ENCODE peak calls at places on chromosomes 16 and 17, in nine cellular contexts. E is A549; R is left ventricle myocardium inferior; K is CD8-positive, alpha-beta T cell; D is GM23338; Z is foreskin keratinocyte; V is thoracic aorta; W is Peyer's patch; S is CD4-positive, CD25-positive, alpha-beta regulatory T cell. G is an unnamed sample.
A peak's percentile ranks its signal among the peaks of the same experiment; 100 is the strongest.

GRCh38 chr17:57487552-57487951 is 231.2 kb downstream of the MSI2 start:
- DNase-seq in E (no peak), R (no peak), K (no peak), D (no peak), Z (no peak), V (no peak), W (no peak), S (no peak), G (no peak)

GRCh38 chr17:9241371-9241712 is 220.0 kb downstream of the NTN1 start:
- DNase-seq in E (no peak), R (peak; percentile 52), K (no peak), D (no peak), Z (no peak), V (no peak), W (no peak), S (no peak), G (no peak)

GRCh38 chr17:40309031-40309937 is at the start of gene RARA:
- DNase-seq in E (peak; percentile 77), R (peak; percentile 59), K (no peak), D (peak; percentile 95), Z (peak; percentile 53), V (no peak), W (peak; percentile 82), S (no peak), G (peak; percentile 83)

GRCh38 chr17:9465216-9465921 is 110.3 kb downstream of the STX8 start:
- DNase-seq in E (no peak), R (no peak), K (no peak), D (no peak), Z (peak; percentile 84), V (no peak), W (peak; percentile 32), S (no peak), G (no peak)

GRCh38 chr16:55532227-55532626 is 23.4 kb downstream of the LPCAT2 start:
- DNase-seq in E (no peak), R (no peak), K (no peak), D (no peak), Z (no peak), V (no peak), W (no peak), S (no peak), G (no peak)

GRCh38 chr16:77971306-77972131 is 50.8 kb upstream of the CLEC3A start:
- DNase-seq in E (peak; percentile 31), R (peak; percentile 79), K (peak; percentile 34), D (peak; percentile 96), Z (peak; percentile 20), V (peak; percentile 51), W (peak; percentile 93), S (peak; percentile 50), G (peak; percentile 89)

GRCh38 chr17:81659038-81659437 is 2.7 kb upstream of the PDE6G start:
- DNase-seq in E (no peak), R (no peak), K (no peak), D (no peak), Z (no peak), V (no peak), W (no peak), S (no peak), G (no peak)

GRCh38 chr17:9456265-9456664 is 119.4 kb downstream of the STX8 start:
- DNase-seq in E (no peak), R (peak; percentile 26), K (no peak), D (no peak), Z (no peak), V (no peak), W (peak; percentile 79), S (no peak), G (no peak)

GRCh38 chr16:89638455-89638854 is 19.1 kb downstream of the CHMP1A start:
- DNase-seq in E (no peak), R (no peak), K (no peak), D (no peak), Z (no peak), V (no peak), W (no peak), S (no peak), G (no peak)

GRCh38 chr17:76697702-76698465 is 12.9 kb downstream of the MXRA7 start:
- DNase-seq in E (no peak), R (no peak), K (no peak), D (peak; percentile 70), Z (no peak), V (no peak), W (no peak), S (no peak), G (no peak)

GRCh38 chr16:24906199-24906808 is 60.5 kb downstream of the SLC5A11 start:
- DNase-seq in E (no peak), R (no peak), K (no peak), D (peak; percentile 43), Z (no peak), V (no peak), W (no peak), S (no peak), G (no peak)

GRCh38 chr16:64830653-64831052 is 291.2 kb downstream of the CDH11 start:
- DNase-seq in E (no peak), R (no peak), K (no peak), D (no peak), Z (no peak), V (no peak), W (no peak), S (no peak), G (no peak)

GRCh38 chr17:82948081-82948511 is 108.3 kb upstream of the ZNF750 start:
- DNase-seq in E (no peak), R (peak; percentile 14), K (no peak), D (no peak), Z (no peak), V (no peak), W (no peak), S (no peak), G (peak; percentile 58)
- H3K4me1 ChIP-seq in E (no peaks in the 10 kb centered on the region), R (no peaks in the 10 kb centered on the region), K (no peaks in the 10 kb centered on the region), D (no peaks in the 10 kb centered on the region), Z (no peaks in the 10 kb centered on the region), V (no peaks in the 10 kb centered on the region), W (no peaks in the 10 kb centered on the region), S (no peaks in the 10 kb centered on the region), G (no peaks in the 10 kb centered on the region)

GRCh38 chr17:50205931-50206505 is 4.6 kb upstream of the COL1A1 start:
- DNase-seq in E (no peak), R (no peak), K (no peak), D (no peak), Z (no peak), V (no peak), W (peak; percentile 26), S (no peak), G (no peak)

GRCh38 chr17:50206604-50207293 is 5.3 kb upstream of the COL1A1 start:
- DNase-seq in E (no peak), R (peak; percentile 57), K (no peak), D (peak; percentile 83), Z (no peak), V (no peak), W (peak; percentile 54), S (no peak), G (no peak)

GRCh38 chr17:50203589-50204345 is 2.3 kb upstream of the COL1A1 start:
- DNase-seq in E (no peak), R (no peak), K (no peak), D (no peak), Z (no peak), V (no peak), W (no peak), S (no peak), G (no peak)

GRCh38 chr17:50204431-50204830 is 3.0 kb upstream of the COL1A1 start:
- DNase-seq in E (no peak), R (no peak), K (no peak), D (no peak), Z (no peak), V (no peak), W (no peak), S (no peak), G (no peak)

GRCh38 chr17:50205111-50205821 is 3.8 kb upstream of the COL1A1 start:
- DNase-seq in E (no peak), R (peak; percentile 48), K (no peak), D (no peak), Z (no peak), V (no peak), W (peak; percentile 44), S (no peak), G (no peak)
- H3K4me1 ChIP-seq in E (peaks cover 17% of the 10 kb centered on the region), R (peaks cover 48% of the 10 kb centered on the region), K (peaks cover 14% of the 10 kb centered on the region), D (peaks cover 34% of the 10 kb centered on the region), Z (peaks cover 5% of the 10 kb centered on the region), V (peaks cover 18% of the 10 kb centered on the region), W (peaks cover 23% of the 10 kb centered on the region), S (peaks cover 10% of the 10 kb centered on the region), G (peaks cover 9% of the 10 kb centered on the region)

GRCh38 chr16:67558859-67559258 is 3.5 kb upstream of the CTCF start:
- DNase-seq in E (no peak), R (no peak), K (no peak), D (no peak), Z (no peak), V (no peak), W (no peak), S (no peak), G (no peak)
- H3K4me1 ChIP-seq in E (peaks cover 19% of the 10 kb centered on the region), R (peaks cover 35% of the 10 kb centered on the region), K (peaks cover 32% of the 10 kb centered on the region), D (peaks cover 7% of the 10 kb centered on the region), Z (peaks cover 18% of the 10 kb centered on the region), V (peaks cover 3% of the 10 kb centered on the region), W (peaks cover 7% of the 10 kb centered on the region), S (peaks cover 54% of the 10 kb centered on the region), G (peaks cover 21% of the 10 kb centered on the region)

GRCh38 chr16:67474551-67474950 is 6.4 kb downstream of the ATP6V0D1 start:
- DNase-seq in E (no peak), R (no peak), K (no peak), D (no peak), Z (no peak), V (no peak), W (no peak), S (no peak), G (no peak)
- H3K4me1 ChIP-seq in E (peaks cover 3% of the 10 kb centered on the region), R (peaks cover 77% of the 10 kb centered on the region), K (peaks cover 7% of the 10 kb centered on the region), D (no peaks in the 10 kb centered on the region), Z (peaks cover 4% of the 10 kb centered on the region), V (peaks cover 21% of the 10 kb centered on the region), W (peaks cover 46% of the 10 kb centered on the region), S (peaks cover 6% of the 10 kb centered on the region), G (peaks cover 75% of the 10 kb centered on the region)

GRCh38 chr16:57001026-57001669 is 11.8 kb downstream of the NLRC5 start:
- DNase-seq in E (no peak), R (no peak), K (no peak), D (no peak), Z (no peak), V (no peak), W (peak; percentile 41), S (no peak), G (no peak)

GRCh38 chr16:57007050-57007449 is 17.7 kb downstream of the NLRC5 start:
- DNase-seq in E (no peak), R (no peak), K (no peak), D (no peak), Z (no peak), V (no peak), W (no peak), S (no peak), G (no peak)

GRCh38 chr16:57007530-57007929 is 18.2 kb downstream of the NLRC5 start:
- DNase-seq in E (no peak), R (no peak), K (no peak), D (no peak), Z (no peak), V (no peak), W (peak; percentile 21), S (no peak), G (no peak)

GRCh38 chr16:57003439-57004386 is 14.4 kb downstream of the NLRC5 start:
- DNase-seq in E (no peak), R (no peak), K (no peak), D (peak; percentile 25), Z (no peak), V (no peak), W (no peak), S (no peak), G (peak; percentile 26)

GRCh38 chr16:57004387-57005250 is 15.3 kb downstream of the NLRC5 start:
- DNase-seq in E (no peak), R (no peak), K (no peak), D (no peak), Z (peak; percentile 68), V (no peak), W (no peak), S (no peak), G (peak; percentile 16)
- H3K4me1 ChIP-seq in E (peaks cover 13% of the 10 kb centered on the region), R (peaks cover 26% of the 10 kb centered on the region), K (peaks cover 83% of the 10 kb centered on the region), D (peaks cover 6% of the 10 kb centered on the region), Z (peaks cover 7% of the 10 kb centered on the region), V (peaks cover 10% of the 10 kb centered on the region), W (peaks cover 5% of the 10 kb centered on the region), S (peaks cover 81% of the 10 kb centered on the region), G (peaks cover 15% of the 10 kb centered on the region)

G was measured in upper lobe of right lung.